ENCODE peak calls at places on chromosomes 2 and 18, in seven cellular contexts. M, W, X, T, Z, K and J are unnamed samples.
A peak's percentile ranks its signal among the peaks of the same experiment; 100 is the strongest.

GRCh38 chr2:239168575-239168974 is 232.2 kb downstream of the HDAC4 start:
- DNase-seq in M (no peak), W (no peak), X (peak; percentile 11), T (no peak), Z (no peak), K (no peak), J (no peak)

GRCh38 chr2:219178377-219179175 is 501 bp downstream of the RETREG2 start:
- DNase-seq in M (peak; percentile 84), W (peak; percentile 69), X (peak; percentile 59), T (peak; percentile 35), Z (peak; percentile 47), K (peak; percentile 62), J (peak; percentile 31)

GRCh38 chr2:187547353-187547979 is 6.8 kb downstream of the TFPI start:
- DNase-seq in M (peak; percentile 36), W (peak; percentile 90), X (peak; percentile 67), T (no peak), Z (peak; percentile 95), K (peak; percentile 80), J (no peak)

GRCh38 chr18:54911551-54911950 is 47.7 kb downstream of the CCDC68 start:
- DNase-seq in M (no peak), W (no peak), X (no peak), T (no peak), Z (no peak), K (no peak), J (no peak)

GRCh38 chr2:217797661-217798069 is 205.1 kb downstream of the TNS1 start:
- DNase-seq in M (no peak), W (no peak), X (peak; percentile 61), T (peak; percentile 34), Z (no peak), K (peak; percentile 9), J (no peak)

GRCh38 chr2:4715065-4715464 is 977.1 kb upstream of the SOX11 start:
- DNase-seq in M (peak; percentile 6), W (no peak), X (no peak), T (peak; percentile 66), Z (no peak), K (no peak), J (no peak)

GRCh38 chr2:42256502-42256901 is 87.3 kb downstream of the EML4 start:
- DNase-seq in M (no peak), W (no peak), X (no peak), T (no peak), Z (peak; percentile 21), K (no peak), J (peak; percentile 5)

GRCh38 chr18:46343940-46344372 is 239.8 kb downstream of the HAUS1 start:
- DNase-seq in M (peak; percentile 87), W (no peak), X (peak; percentile 59), T (peak; percentile 73), Z (no peak), K (no peak), J (no peak)

GRCh38 chr2:235747001-235747867 is 253.4 kb downstream of the AGAP1 start:
- DNase-seq in M (no peak), W (no peak), X (no peak), T (no peak), Z (no peak), K (no peak), J (no peak)

GRCh38 chr2:237885171-237885930 is 25.9 kb downstream of the RAMP1 start:
- DNase-seq in M (peak; percentile 43), W (no peak), X (no peak), T (no peak), Z (no peak), K (no peak), J (no peak)

GRCh38 chr2:99881901-99882591 is 260.3 kb downstream of the AFF3 start:
- DNase-seq in M (peak; percentile 97), W (peak; percentile 85), X (no peak), T (peak; percentile 85), Z (peak; percentile 71), K (peak; percentile 15), J (no peak)

GRCh38 chr2:37560241-37560848 is 111.1 kb downstream of the CDC42EP3 start:
- DNase-seq in M (no peak), W (no peak), X (no peak), T (peak; percentile 24), Z (no peak), K (no peak), J (no peak)

GRCh38 chr2:27255660-27256059 is 7.2 kb downstream of the SLC30A3 start:
- DNase-seq in M (no peak), W (peak; percentile 72), X (no peak), T (no peak), Z (peak; percentile 34), K (peak; percentile 59), J (no peak)

GRCh38 chr2:133314761-133315160 is 253.5 kb downstream of the NCKAP5 start:
- DNase-seq in M (no peak), W (no peak), X (no peak), T (no peak), Z (no peak), K (no peak), J (no peak)

GRCh38 chr2:86464654-86465053 is 23.5 kb downstream of the KDM3A start:
- DNase-seq in M (no peak), W (no peak), X (no peak), T (no peak), Z (no peak), K (no peak), J (no peak)

GRCh38 chr2:240055177-240055917 is 2.0 kb upstream of the OR6B3 start:
- DNase-seq in M (no peak), W (no peak), X (no peak), T (no peak), Z (no peak), K (no peak), J (no peak)

GRCh38 chr2:171318463-171318934 is 115.3 kb downstream of the METTL8 start:
- DNase-seq in M (no peak), W (no peak), X (no peak), T (no peak), Z (peak; percentile 35), K (peak; percentile 21), J (peak; percentile 80)

GRCh38 chr2:10792660-10793400 is 19.8 kb downstream of the PDIA6 start:
- DNase-seq in M (no peak), W (no peak), X (no peak), T (no peak), Z (no peak), K (no peak), J (no peak)

GRCh38 chr2:44927979-44928659 is 13.4 kb upstream of the SIX3 start:
- DNase-seq in M (peak; percentile 58), W (no peak), X (no peak), T (no peak), Z (no peak), K (no peak), J (no peak)

GRCh38 chr2:169415233-169415748 is 53.0 kb upstream of the LRP2 start:
- DNase-seq in M (no peak), W (no peak), X (no peak), T (no peak), Z (no peak), K (no peak), J (no peak)

GRCh38 chr18:36829362-36830140 is 624 bp downstream of the KIAA1328 start:
- DNase-seq in M (no peak), W (no peak), X (peak; percentile 53), T (peak; percentile 42), Z (no peak), K (peak; percentile 42), J (peak; percentile 14)

GRCh38 chr2:118169359-118170005 is 81.2 kb downstream of the INSIG2 start:
- DNase-seq in M (peak; percentile 19), W (no peak), X (peak; percentile 49), T (no peak), Z (no peak), K (peak; percentile 51), J (no peak)

GRCh38 chr2:30149513-30149912 is 2.7 kb downstream of the YPEL5 start:
- DNase-seq in M (peak; percentile 35), W (peak; percentile 43), X (no peak), T (no peak), Z (peak; percentile 24), K (no peak), J (no peak)

GRCh38 chr2:23400703-23401102 is 15.7 kb downstream of the KLHL29 start:
- DNase-seq in M (no peak), W (no peak), X (no peak), T (no peak), Z (no peak), K (no peak), J (no peak)

GRCh38 chr2:111919794-111920608 is 21.6 kb downstream of the MERTK start:
- DNase-seq in M (peak; percentile 69), W (no peak), X (peak; percentile 97), T (no peak), Z (no peak), K (no peak), J (peak; percentile 72)

GRCh38 chr2:63840081-63840784 is 1.5 kb upstream of the UGP2 start:
- DNase-seq in M (no peak), W (no peak), X (no peak), T (peak; percentile 71), Z (no peak), K (no peak), J (no peak)

GRCh38 chr2:229673676-229674075 is 40.7 kb downstream of the DNER start:
- DNase-seq in M (no peak), W (no peak), X (no peak), T (peak; percentile 5), Z (no peak), K (no peak), J (no peak)

GRCh38 chr18:79457652-79458051 is 61.9 kb downstream of the NFATC1 start:
- DNase-seq in M (no peak), W (no peak), X (no peak), T (no peak), Z (no peak), K (no peak), J (no peak)